ENCODE peak calls at places on chromosome 11, in four cellular contexts. F is PC-3, R is fibroblast of lung, P is DND-41. A is an unnamed sample.

GRCh38 chr11:94558468-94558867 is 8.7 kb upstream of the PIWIL4 start:
- DNase-seq in F (no peak), R (no peak), P (no peak), A (no peak)

GRCh38 chr11:119054418-119054817 is 2.6 kb downstream of the HYOU1 start:
- DNase-seq in F (no peak), R (no peak), P (no peak), A (peak; percentile 55)

GRCh38 chr11:108895579-108896480 is 231.0 kb downstream of the DDX10 start:
- DNase-seq in F (peak; percentile 95), R (peak; percentile 37), P (no peak), A (no peak)

GRCh38 chr11:46369458-46370152 is 11.9 kb upstream of the MDK start:
- DNase-seq in F (peak; percentile 66), R (peak; percentile 69), P (peak; percentile 65), A (peak; percentile 84)

GRCh38 chr11:66069715-66070603 is at the start of gene PACS1:
- DNase-seq in F (peak; percentile 81), R (peak; percentile 70), P (peak; percentile 84), A (peak; percentile 96)

GRCh38 chr11:44684886-44685285 is 41.9 kb upstream of the TSPAN18 start:
- DNase-seq in F (no peak), R (no peak), P (no peak), A (no peak)

GRCh38 chr11:112881461-112881860 is 79.8 kb upstream of the NCAM1 start:
- DNase-seq in F (no peak), R (peak; percentile 18), P (no peak), A (peak; percentile 88)

GRCh38 chr11:67082071-67082791 is 25.6 kb downstream of the RHOD start:
- DNase-seq in F (no peak), R (peak; percentile 25), P (peak; percentile 76), A (no peak)

GRCh38 chr11:75148436-75148983 is 2.4 kb upstream of the SLCO2B1 start:
- DNase-seq in F (no peak), R (no peak), P (no peak), A (no peak)

GRCh38 chr11:48169259-48169658 is 47.4 kb upstream of the OR4B1 start:
- DNase-seq in F (no peak), R (no peak), P (no peak), A (no peak)

GRCh38 chr11:26983645-26984044 is 10.3 kb upstream of the FIBIN start:
- DNase-seq in F (no peak), R (no peak), P (no peak), A (no peak)

GRCh38 chr11:15128621-15129020 is 13.9 kb downstream of the INSC start:
- DNase-seq in F (no peak), R (no peak), P (no peak), A (no peak)

GRCh38 chr11:47571895-47572294 is 6.5 kb downstream of the PTPMT1 start:
- DNase-seq in F (no peak), R (peak; percentile 33), P (no peak), A (no peak)

GRCh38 chr11:94315664-94316063 is 11.3 kb downstream of the IZUMO1R start:
- DNase-seq in F (peak; percentile 23), R (no peak), P (no peak), A (no peak)

GRCh38 chr11:61602775-61603569 is 22.1 kb upstream of the SYT7 start:
- DNase-seq in F (peak; percentile 80), R (peak; percentile 98), P (no peak), A (peak; percentile 94)

GRCh38 chr11:60951909-60952741 is at the start of gene SLC15A3:
- DNase-seq in F (no peak), R (peak; percentile 50), P (no peak), A (peak; percentile 87)

GRCh38 chr11:111707039-111707690 is 59.0 kb downstream of the PPP2R1B start:
- DNase-seq in F (peak; percentile 26), R (peak; percentile 97), P (no peak), A (no peak)

GRCh38 chr11:93727985-93728791 is 13.1 kb downstream of the TAF1D start:
- DNase-seq in F (no peak), R (peak; percentile 45), P (no peak), A (no peak)

GRCh38 chr11:77699425-77699824 is 61.8 kb upstream of the CLNS1A start:
- DNase-seq in F (no peak), R (no peak), P (no peak), A (no peak)

GRCh38 chr11:11789735-11790369 is 51.9 kb upstream of the USP47 start:
- DNase-seq in F (peak; percentile 44), R (peak; percentile 39), P (peak; percentile 8), A (no peak)

GRCh38 chr11:94897330-94897768 is 76.0 kb downstream of the CWC15 start:
- DNase-seq in F (peak; percentile 78), R (peak; percentile 67), P (peak; percentile 43), A (no peak)

GRCh38 chr11:60748821-60749220 is 7.8 kb upstream of the MS4A15 start:
- DNase-seq in F (no peak), R (no peak), P (no peak), A (no peak)

GRCh38 chr11:31301549-31302225 is 67.9 kb downstream of the DCDC1 start:
- DNase-seq in F (no peak), R (no peak), P (no peak), A (no peak)

GRCh38 chr11:118000850-118001228 is 14.6 kb downstream of the IL10RA start:
- DNase-seq in F (no peak), R (no peak), P (no peak), A (no peak)

GRCh38 chr11:2689551-2690260 is 10.1 kb downstream of the KCNQ1OT1 start:
- DNase-seq in F (no peak), R (no peak), P (no peak), A (peak; percentile 44)

GRCh38 chr11:41675205-41675604 is 215.8 kb upstream of the LRRC4C start:
- DNase-seq in F (no peak), R (no peak), P (no peak), A (no peak)

GRCh38 chr11:28657378-28658030 is 549.3 kb downstream of the METTL15 start:
- DNase-seq in F (peak; percentile 82), R (peak; percentile 9), P (no peak), A (no peak)

GRCh38 chr11:60982184-60982583 is 10.7 kb downstream of the CD6 start:
- DNase-seq in F (no peak), R (no peak), P (no peak), A (no peak)

GRCh38 chr11:126153999-126154398 is 57.5 kb downstream of the RPUSD4 start:
- DNase-seq in F (peak; percentile 46), R (peak; percentile 97), P (no peak), A (no peak)

GRCh38 chr11:35748644-35749043 is 86.1 kb downstream of the TRIM44 start:
- DNase-seq in F (no peak), R (no peak), P (no peak), A (no peak)

GRCh38 chr11:45157247-45158209 is 11.1 kb downstream of the PRDM11 start:
- DNase-seq in F (no peak), R (no peak), P (no peak), A (no peak)

GRCh38 chr11:68373189-68373809 is 60.9 kb downstream of the LRP5 start:
- DNase-seq in F (no peak), R (peak; percentile 72), P (no peak), A (peak; percentile 83)
- H3K27ac ChIP-seq in F (no peak overlapping the region), R (peak overlapping the region; percentile 71), P (no peak overlapping the region), A (peak overlapping the region; percentile 76)

GRCh38 chr11:83975984-83976383 is 689.8 kb upstream of the CCDC90B start:
- DNase-seq in F (no peak), R (no peak), P (no peak), A (no peak)
- H3K9ac ChIP-seq in F (no peak overlapping the region), R (no peak overlapping the region), P (no peak overlapping the region), A (no peak overlapping the region)

GRCh38 chr11:18294862-18295261 is 27.1 kb downstream of the HPS5 start:
- DNase-seq in F (no peak), R (no peak), P (no peak), A (no peak)

GRCh38 chr11:18295316-18295715 is 26.6 kb downstream of the HPS5 start:
- DNase-seq in F (no peak), R (no peak), P (no peak), A (no peak)

GRCh38 chr11:18304745-18305144 is 17.2 kb downstream of the HPS5 start:
- DNase-seq in F (no peak), R (no peak), P (no peak), A (no peak)

DNA sequence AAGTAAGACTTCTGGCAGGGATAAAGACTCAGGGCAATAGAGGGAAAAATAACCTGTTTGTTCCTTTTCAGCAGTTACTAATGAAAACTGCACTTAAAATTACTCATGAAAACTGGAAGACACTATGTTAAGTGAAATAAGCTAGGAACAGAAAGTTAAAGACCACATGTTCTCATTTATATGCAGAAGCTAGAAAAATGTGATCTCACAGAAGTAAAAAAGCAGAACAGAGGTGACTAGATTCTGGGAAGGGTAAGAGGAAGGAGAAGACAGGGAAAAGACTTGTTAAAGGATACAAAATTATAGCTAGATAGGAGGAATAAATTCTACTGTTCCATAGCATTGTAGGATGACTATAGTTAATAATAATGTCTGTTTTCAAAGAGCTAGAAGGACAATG is 22.2 kb downstream of the HPS5 start:
- DNase-seq in F (no peak), R (no peak), P (no peak), A (no peak)
- H3K36me3 ChIP-seq in F (peaks cover 35% of the 10 kb centered on the region), R (peaks cover 6% of the 10 kb centered on the region), P (peaks cover 81% of the 10 kb centered on the region), A (peaks cover 26% of the 10 kb centered on the region)

DNA sequence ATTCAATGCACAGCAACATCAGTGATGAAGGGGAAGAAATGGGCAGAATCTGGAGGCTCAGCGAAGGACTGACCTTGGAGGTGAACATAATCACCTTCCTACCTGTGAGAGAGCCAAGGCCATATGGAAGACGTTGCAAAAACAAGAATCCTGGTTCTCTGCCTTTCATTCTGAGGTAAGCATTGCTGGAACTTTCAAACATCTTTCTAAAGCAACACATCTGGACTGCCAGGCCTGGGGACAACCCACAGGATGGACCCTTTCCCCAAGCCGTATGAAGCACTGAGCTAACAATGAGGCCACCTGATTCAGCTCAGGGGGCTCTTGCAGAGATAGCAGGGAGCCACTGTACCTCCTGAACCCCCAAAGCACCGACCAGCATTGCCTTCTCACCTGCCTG is 70.5 kb downstream of the ETS1 start:
- DNase-seq in F (no peak), R (no peak), P (no peak), A (no peak)
- H3K27ac ChIP-seq in F (no peak overlapping the region), R (peak overlapping the region; percentile 99), P (peak overlapping the region; percentile 34), A (peak overlapping the region; percentile 19)

GRCh38 chr11:3855808-3856491 is 486 bp downstream of the STIM1 start:
- DNase-seq in F (peak; percentile 23), R (peak; percentile 19), P (peak; percentile 60), A (peak; percentile 89)

GRCh38 chr11:3854977-3855807 is at the start of gene STIM1:
- DNase-seq in F (peak; percentile 95), R (peak; percentile 92), P (peak; percentile 98), A (peak; percentile 98)

GRCh38 chr11:3856856-3857553 is 1.5 kb downstream of the STIM1 start:
- DNase-seq in F (no peak), R (no peak), P (no peak), A (no peak)

GRCh38 chr11:3859373-3859881 is 4.0 kb downstream of the STIM1 start:
- DNase-seq in F (no peak), R (no peak), P (no peak), A (no peak)

DNA sequence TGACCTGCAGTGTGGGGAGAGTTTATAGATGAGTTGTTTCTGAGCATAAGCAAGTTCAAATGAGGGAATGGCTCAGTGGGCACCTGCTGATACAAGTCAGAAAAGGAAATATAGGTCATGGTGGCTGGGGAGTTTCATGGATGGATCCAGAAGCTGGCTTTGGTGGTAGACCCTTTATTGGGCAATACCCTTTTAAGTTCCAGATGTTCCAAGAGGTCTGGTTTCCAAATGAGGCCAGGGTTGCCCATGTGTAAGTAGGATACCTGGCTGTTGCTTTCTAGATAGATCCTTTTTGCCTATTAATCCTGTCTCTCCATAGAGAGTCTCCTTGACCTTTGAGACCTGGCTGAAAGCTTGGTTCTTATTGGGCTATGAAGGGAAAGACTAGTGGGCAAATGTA is 2.2 kb downstream of the STIM1 start:
- DNase-seq in F (no peak), R (no peak), P (no peak), A (no peak)
- H3K9ac ChIP-seq in F (no peak overlapping the region), R (no peak overlapping the region), P (peak overlapping the region; percentile 63), A (no peak overlapping the region)